ENCODE peak calls at places on chromosomes 11 and 22, in seven cellular contexts. One of them, this sample, is unnamed.
A peak's percentile ranks its signal among the peaks of the same experiment; 100 is the strongest.

GRCh38 chr11:73469401-73469800 is 93.2 kb downstream of the RELT start:
- DNase-seq in cardiac muscle cell: no peak
- DNase-seq in mesenchymal stem cell: no peak
- DNase-seq in neuronal stem cell: no peak
- DNase-seq in AG09309: no peak
- DNase-seq in NB4: no peak
- DNase-seq in left ventricle myocardium inferior: no peak
- DNase-seq in this sample: no peak

GRCh38 chr11:1832989-1833365 is 1.8 kb upstream of the SYT8 start:
- DNase-seq in cardiac muscle cell: no peak
- DNase-seq in AG09309: no peak
- DNase-seq in left ventricle myocardium inferior: peak; percentile 9
- DNase-seq in mesenchymal stem cell: no peak
- DNase-seq in neuronal stem cell: no peak
- DNase-seq in NB4: peak; percentile 38
- DNase-seq in this sample: no peak

GRCh38 chr11:73139476-73140198 is 2.5 kb downstream of the FCHSD2 start:
- DNase-seq in cardiac muscle cell: no peak
- DNase-seq in AG09309: no peak
- DNase-seq in left ventricle myocardium inferior: no peak
- DNase-seq in neuronal stem cell: no peak
- DNase-seq in mesenchymal stem cell: peak; percentile 43
- DNase-seq in NB4: no peak
- DNase-seq in this sample: no peak

GRCh38 chr22:38730411-38730871 is 24.7 kb downstream of the GTPBP1 start:
- DNase-seq in left ventricle myocardium inferior: no peak
- DNase-seq in mesenchymal stem cell: no peak
- DNase-seq in neuronal stem cell: no peak
- DNase-seq in cardiac muscle cell: no peak
- DNase-seq in NB4: no peak
- DNase-seq in AG09309: no peak
- DNase-seq in this sample: no peak

GRCh38 chr22:28955817-28956216 is 72.4 kb downstream of the ZNRF3 start:
- DNase-seq in cardiac muscle cell: no peak
- DNase-seq in neuronal stem cell: no peak
- DNase-seq in left ventricle myocardium inferior: no peak
- DNase-seq in mesenchymal stem cell: peak; percentile 9
- DNase-seq in AG09309: no peak
- DNase-seq in NB4: peak; percentile 98
- DNase-seq in this sample: peak; percentile 75

GRCh38 chr11:110242188-110242587 is 54.2 kb downstream of the RDX start:
- DNase-seq in left ventricle myocardium inferior: no peak
- DNase-seq in cardiac muscle cell: no peak
- DNase-seq in mesenchymal stem cell: no peak
- DNase-seq in AG09309: no peak
- DNase-seq in neuronal stem cell: no peak
- DNase-seq in NB4: peak; percentile 11
- DNase-seq in this sample: no peak

GRCh38 chr22:39234867-39235687 is 9.7 kb downstream of the PDGFB start:
- DNase-seq in cardiac muscle cell: no peak
- DNase-seq in NB4: no peak
- DNase-seq in left ventricle myocardium inferior: peak; percentile 83
- DNase-seq in AG09309: no peak
- DNase-seq in mesenchymal stem cell: no peak
- DNase-seq in neuronal stem cell: no peak
- DNase-seq in this sample: no peak

GRCh38 chr11:16925495-16926065 is 88.6 kb downstream of the PLEKHA7 start:
- DNase-seq in NB4: no peak
- DNase-seq in mesenchymal stem cell: peak; percentile 36
- DNase-seq in neuronal stem cell: peak; percentile 66
- DNase-seq in cardiac muscle cell: peak; percentile 88
- DNase-seq in AG09309: no peak
- DNase-seq in left ventricle myocardium inferior: peak; percentile 24
- DNase-seq in this sample: no peak

GRCh38 chr11:73493838-73494598 is 103.9 kb downstream of the FAM168A start:
- DNase-seq in AG09309: no peak
- DNase-seq in left ventricle myocardium inferior: no peak
- DNase-seq in mesenchymal stem cell: peak; percentile 42
- DNase-seq in neuronal stem cell: peak; percentile 39
- DNase-seq in NB4: no peak
- DNase-seq in cardiac muscle cell: peak; percentile 11
- DNase-seq in this sample: no peak

GRCh38 chr22:29744902-29745301 is 21.9 kb downstream of the ZMAT5 start:
- DNase-seq in mesenchymal stem cell: peak; percentile 7
- DNase-seq in neuronal stem cell: no peak
- DNase-seq in AG09309: peak; percentile 49
- DNase-seq in cardiac muscle cell: no peak
- DNase-seq in NB4: no peak
- DNase-seq in left ventricle myocardium inferior: no peak
- DNase-seq in this sample: no peak

GRCh38 chr11:126231725-126232459 is 20.3 kb downstream of the FAM118B start:
- DNase-seq in left ventricle myocardium inferior: no peak
- DNase-seq in cardiac muscle cell: no peak
- DNase-seq in NB4: no peak
- DNase-seq in mesenchymal stem cell: peak; percentile 63
- DNase-seq in neuronal stem cell: no peak
- DNase-seq in AG09309: no peak
- DNase-seq in this sample: no peak

GRCh38 chr11:66848671-66849500 is 5.6 kb downstream of the RCE1 start:
- DNase-seq in neuronal stem cell: no peak
- DNase-seq in AG09309: no peak
- DNase-seq in cardiac muscle cell: no peak
- DNase-seq in left ventricle myocardium inferior: no peak
- DNase-seq in NB4: no peak
- DNase-seq in mesenchymal stem cell: no peak
- DNase-seq in this sample: no peak

GRCh38 chr11:45930031-45930794 is 7.8 kb downstream of the LARGE2 start:
- DNase-seq in cardiac muscle cell: no peak
- DNase-seq in AG09309: no peak
- DNase-seq in NB4: peak; percentile 74
- DNase-seq in mesenchymal stem cell: no peak
- DNase-seq in neuronal stem cell: no peak
- DNase-seq in left ventricle myocardium inferior: peak; percentile 62
- DNase-seq in this sample: peak; percentile 50
- H3K4me3 ChIP-seq in cardiac muscle cell: no peak overlapping the region
- H3K4me3 ChIP-seq in AG09309: no peak overlapping the region
- H3K4me3 ChIP-seq in NB4: no peak overlapping the region
- H3K4me3 ChIP-seq in mesenchymal stem cell: no peak overlapping the region
- H3K4me3 ChIP-seq in neuronal stem cell: no peak overlapping the region
- H3K4me3 ChIP-seq in left ventricle myocardium inferior: no peak overlapping the region
- H3K4me3 ChIP-seq in this sample: no peak overlapping the region

DNA sequence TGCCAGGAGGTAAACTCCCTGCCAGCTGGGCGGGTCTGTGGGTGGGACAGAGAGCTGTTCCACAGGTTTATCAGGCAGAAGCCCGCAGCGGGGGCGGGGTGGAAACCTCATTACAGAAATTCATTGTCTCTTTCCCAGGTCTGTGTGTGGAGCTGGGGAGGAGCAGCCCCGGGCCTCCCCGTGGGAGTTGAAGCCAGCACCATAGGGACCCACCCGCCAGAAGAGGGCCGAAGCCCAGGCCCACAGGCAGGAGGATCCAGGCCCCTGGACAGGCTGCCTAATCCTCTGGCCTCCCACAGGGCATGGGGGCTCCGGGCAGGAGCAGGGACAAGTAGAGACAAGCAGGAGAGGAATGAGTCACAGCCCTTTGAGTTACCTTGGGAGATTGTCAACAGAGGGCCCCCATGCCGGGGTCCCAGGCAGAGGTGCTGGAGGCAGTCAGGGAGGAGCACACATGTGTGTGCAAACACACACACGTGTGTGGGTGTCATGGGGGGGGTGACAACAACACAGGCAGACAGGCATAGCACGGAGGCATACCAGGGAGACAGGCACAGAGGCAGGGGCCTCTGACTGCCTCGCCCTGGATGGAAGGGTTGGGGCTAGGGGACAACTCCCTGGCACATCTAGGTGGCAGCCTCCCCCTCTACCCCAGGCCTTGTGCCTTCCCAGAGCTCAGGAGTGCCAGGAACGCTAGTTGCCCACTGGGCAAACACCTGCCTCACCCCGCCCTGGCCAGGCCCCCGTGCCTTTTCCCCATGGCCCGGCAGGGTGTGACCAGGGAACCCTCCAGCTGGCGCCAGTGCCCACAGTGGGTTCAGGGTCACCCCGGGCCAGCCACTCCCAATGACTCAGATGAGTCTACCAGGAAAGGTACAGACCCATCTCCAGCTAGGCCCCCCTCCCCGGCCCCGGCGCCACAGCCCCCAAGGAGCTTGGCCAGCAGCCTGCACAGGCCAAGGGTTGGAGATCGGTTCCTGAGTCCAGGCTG is 1.3 kb downstream of the CDC42BPG start:
- DNase-seq in NB4: no peak
- DNase-seq in neuronal stem cell: no peak
- DNase-seq in left ventricle myocardium inferior: no peak
- DNase-seq in AG09309: no peak
- DNase-seq in mesenchymal stem cell: no peak
- DNase-seq in cardiac muscle cell: no peak
- DNase-seq in this sample: no peak
- H3K4me3 ChIP-seq in NB4: no peak overlapping the region
- H3K4me3 ChIP-seq in neuronal stem cell: no peak overlapping the region
- H3K4me3 ChIP-seq in left ventricle myocardium inferior: no peak overlapping the region
- H3K4me3 ChIP-seq in AG09309: no peak overlapping the region
- H3K4me3 ChIP-seq in mesenchymal stem cell: no peak overlapping the region
- H3K4me3 ChIP-seq in cardiac muscle cell: no peak overlapping the region
- H3K4me3 ChIP-seq in this sample: no peak overlapping the region

GRCh38 chr11:61886643-61887042 is 4.7 kb downstream of the FADS3 start:
- DNase-seq in AG09309: no peak
- DNase-seq in mesenchymal stem cell: no peak
- DNase-seq in neuronal stem cell: no peak
- DNase-seq in cardiac muscle cell: no peak
- DNase-seq in NB4: no peak
- DNase-seq in left ventricle myocardium inferior: no peak
- DNase-seq in this sample: no peak

GRCh38 chr11:61885784-61886580 is 5.4 kb downstream of the FADS3 start:
- DNase-seq in cardiac muscle cell: no peak
- DNase-seq in NB4: no peak
- DNase-seq in AG09309: no peak
- DNase-seq in left ventricle myocardium inferior: no peak
- DNase-seq in neuronal stem cell: no peak
- DNase-seq in mesenchymal stem cell: no peak
- DNase-seq in this sample: no peak

GRCh38 chr11:61889831-61890230 is 1.5 kb downstream of the FADS3 start:
- DNase-seq in left ventricle myocardium inferior: no peak
- DNase-seq in neuronal stem cell: no peak
- DNase-seq in cardiac muscle cell: no peak
- DNase-seq in mesenchymal stem cell: no peak
- DNase-seq in NB4: no peak
- DNase-seq in AG09309: no peak
- DNase-seq in this sample: no peak

GRCh38 chr11:61888590-61888989 is 2.8 kb downstream of the FADS3 start:
- DNase-seq in cardiac muscle cell: no peak
- DNase-seq in AG09309: no peak
- DNase-seq in left ventricle myocardium inferior: no peak
- DNase-seq in NB4: no peak
- DNase-seq in neuronal stem cell: no peak
- DNase-seq in mesenchymal stem cell: no peak
- DNase-seq in this sample: no peak

DNA sequence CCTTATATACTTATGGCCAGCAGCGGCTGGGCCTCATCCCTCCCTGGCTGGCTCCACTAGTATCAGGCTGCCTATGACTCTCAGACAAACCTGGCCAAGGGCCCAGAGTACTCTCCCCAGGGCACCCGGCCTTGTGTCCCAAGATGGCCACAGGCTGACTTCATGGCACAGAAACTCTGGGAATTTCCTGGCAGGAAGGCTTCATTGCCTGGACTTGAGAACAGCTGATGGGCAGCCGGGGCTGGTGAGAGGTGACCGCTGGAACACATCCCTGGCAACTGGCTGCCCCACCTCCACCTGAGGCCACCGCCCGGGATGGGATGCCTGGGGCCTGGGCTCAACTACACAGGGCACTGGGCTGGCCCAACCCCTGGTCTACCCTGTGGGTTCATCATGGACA is 3.3 kb downstream of the FADS3 start:
- DNase-seq in cardiac muscle cell: no peak
- DNase-seq in left ventricle myocardium inferior: peak; percentile 87
- DNase-seq in AG09309: peak; percentile 63
- DNase-seq in neuronal stem cell: no peak
- DNase-seq in mesenchymal stem cell: peak; percentile 90
- DNase-seq in NB4: no peak
- DNase-seq in this sample: no peak
- H3K4me3 ChIP-seq in cardiac muscle cell: no peak overlapping the region
- H3K4me3 ChIP-seq in left ventricle myocardium inferior: peak overlapping the region; percentile 23
- H3K4me3 ChIP-seq in AG09309: no peak overlapping the region
- H3K4me3 ChIP-seq in neuronal stem cell: no peak overlapping the region
- H3K4me3 ChIP-seq in mesenchymal stem cell: no peak overlapping the region
- H3K4me3 ChIP-seq in NB4: no peak overlapping the region
- H3K4me3 ChIP-seq in this sample: no peak overlapping the region

GRCh38 chr11:128903248-128904041 is 12.3 kb downstream of the KCNJ5 start:
- DNase-seq in left ventricle myocardium inferior: peak; percentile 44
- DNase-seq in AG09309: no peak
- DNase-seq in mesenchymal stem cell: no peak
- DNase-seq in cardiac muscle cell: no peak
- DNase-seq in NB4: peak; percentile 76
- DNase-seq in neuronal stem cell: no peak
- DNase-seq in this sample: no peak

GRCh38 chr11:128902515-128903066 is 11.4 kb downstream of the KCNJ5 start:
- DNase-seq in left ventricle myocardium inferior: no peak
- DNase-seq in mesenchymal stem cell: no peak
- DNase-seq in AG09309: peak; percentile 34
- DNase-seq in neuronal stem cell: no peak
- DNase-seq in cardiac muscle cell: no peak
- DNase-seq in NB4: no peak
- DNase-seq in this sample: no peak

GRCh38 chr11:128905345-128906184 is 14.4 kb downstream of the KCNJ5 start:
- DNase-seq in cardiac muscle cell: peak; percentile 70
- DNase-seq in neuronal stem cell: no peak
- DNase-seq in mesenchymal stem cell: peak; percentile 54
- DNase-seq in AG09309: no peak
- DNase-seq in NB4: peak; percentile 86
- DNase-seq in left ventricle myocardium inferior: no peak
- DNase-seq in this sample: peak; percentile 49

GRCh38 chr11:128904872-128905344 is 13.8 kb downstream of the KCNJ5 start:
- DNase-seq in neuronal stem cell: no peak
- DNase-seq in cardiac muscle cell: peak; percentile 60
- DNase-seq in left ventricle myocardium inferior: peak; percentile 48
- DNase-seq in AG09309: no peak
- DNase-seq in mesenchymal stem cell: peak; percentile 29
- DNase-seq in NB4: peak; percentile 91
- DNase-seq in this sample: no peak

DNA sequence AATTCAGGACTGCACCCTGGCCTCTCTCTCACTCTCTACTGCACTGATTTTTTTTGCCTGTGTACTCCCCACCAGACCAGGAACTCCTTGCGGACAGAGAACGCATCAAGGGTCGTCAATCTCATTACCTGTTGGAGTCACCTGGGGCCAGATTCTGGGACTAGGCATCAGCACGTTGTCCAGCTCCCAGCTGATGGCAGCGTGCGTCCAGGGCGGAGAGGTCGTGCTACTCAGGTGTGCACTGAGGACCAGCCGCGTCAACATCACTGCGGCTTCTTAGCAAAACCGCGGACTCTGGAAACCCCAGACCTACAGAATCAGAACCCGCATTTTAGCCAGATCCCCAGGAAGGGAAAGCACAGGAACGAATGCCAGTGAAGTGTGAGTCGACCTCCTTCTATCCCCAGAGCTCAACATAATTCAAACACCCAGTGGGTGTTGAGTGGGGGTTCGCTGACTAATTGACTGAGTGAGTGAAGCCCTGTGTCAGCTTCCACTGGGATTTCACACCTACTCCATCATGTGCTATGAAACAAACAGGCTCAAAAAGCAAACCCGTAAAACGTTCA is 13.2 kb downstream of the KCNJ5 start:
- DNase-seq in left ventricle myocardium inferior: no peak
- DNase-seq in neuronal stem cell: no peak
- DNase-seq in cardiac muscle cell: no peak
- DNase-seq in mesenchymal stem cell: peak; percentile 30
- DNase-seq in NB4: peak; percentile 28
- DNase-seq in AG09309: no peak
- DNase-seq in this sample: no peak
- H3K4me3 ChIP-seq in left ventricle myocardium inferior: peak overlapping the region; percentile 74
- H3K4me3 ChIP-seq in neuronal stem cell: peak overlapping the region; percentile 19
- H3K4me3 ChIP-seq in cardiac muscle cell: no peak overlapping the region
- H3K4me3 ChIP-seq in mesenchymal stem cell: peak overlapping the region; percentile 62
- H3K4me3 ChIP-seq in NB4: peak overlapping the region; percentile 44
- H3K4me3 ChIP-seq in AG09309: no peak overlapping the region
- H3K4me3 ChIP-seq in this sample: no peak overlapping the region

This sample was measured in CD4-positive, alpha-beta memory T cell.